ENCODE peak calls at places on chromosome 20, in ten cellular contexts. T, E, R, P, S, Z, V, J, A and N are unnamed samples.

GRCh38 chr20:58555078-58555765 is 40.0 kb upstream of the APCDD1L start:
- DNase-seq in T (peak), E (no peak), R (no peak), P (no peak), S (peak), Z (no peak), V (no peak), J (no peak), A (no peak), N (no peak)

GRCh38 chr20:610130-611046 is at the start of gene TCF15:
- DNase-seq in T (peak), E (no peak), R (no peak), P (peak), S (peak), Z (no peak), V (no peak), J (no peak), A (no peak), N (peak)

GRCh38 chr20:5553194-5553815 is 196.9 kb upstream of the SHLD1 start:
- DNase-seq in T (no peak), E (no peak), R (no peak), P (no peak), S (no peak), Z (no peak), V (no peak), J (no peak), A (no peak), N (no peak)

GRCh38 chr20:23058240-23058639 is 8.8 kb upstream of the THBD start:
- DNase-seq in T (no peak), E (no peak), R (no peak), P (no peak), S (no peak), Z (no peak), V (no peak), J (no peak), A (no peak), N (no peak)

GRCh38 chr20:58137236-58137635 is 91.2 kb downstream of the ANKRD60 start:
- DNase-seq in T (no peak), E (no peak), R (peak), P (no peak), S (no peak), Z (no peak), V (no peak), J (no peak), A (no peak), N (no peak)

GRCh38 chr20:40689943-40690835 is 1.2 kb upstream of the MAFB start:
- DNase-seq in T (peak), E (peak), R (peak), P (peak), S (peak), Z (peak), V (peak), J (peak), A (peak), N (peak)

GRCh38 chr20:9926476-9926875 is 87.6 kb upstream of the PAK5 start:
- DNase-seq in T (no peak), E (no peak), R (no peak), P (no peak), S (no peak), Z (no peak), V (peak), J (no peak), A (no peak), N (no peak)

GRCh38 chr20:5484926-5485325 is 168.2 kb upstream of the PROKR2 start:
- DNase-seq in T (no peak), E (no peak), R (no peak), P (no peak), S (no peak), Z (no peak), V (no peak), J (no peak), A (no peak), N (no peak)

GRCh38 chr20:45368221-45368980 is 5.4 kb downstream of the SYS1 start:
- DNase-seq in T (no peak), E (no peak), R (no peak), P (no peak), S (no peak), Z (peak), V (no peak), J (no peak), A (peak), N (peak)

GRCh38 chr20:1177680-1178079 is 7.1 kb downstream of the TMEM74B start:
- DNase-seq in T (peak), E (no peak), R (no peak), P (no peak), S (no peak), Z (no peak), V (peak), J (no peak), A (no peak), N (no peak)

GRCh38 chr20:51700809-51701285 is 67.3 kb downstream of the ATP9A start:
- DNase-seq in T (peak), E (no peak), R (no peak), P (no peak), S (peak), Z (no peak), V (peak), J (peak), A (no peak), N (no peak)

GRCh38 chr20:43095034-43095433 is 94.7 kb downstream of the PTPRT start:
- DNase-seq in T (no peak), E (no peak), R (no peak), P (no peak), S (no peak), Z (no peak), V (no peak), J (no peak), A (no peak), N (no peak)

GRCh38 chr20:22106308-22106938 is 401.0 kb downstream of the PAX1 start:
- DNase-seq in T (peak), E (no peak), R (no peak), P (no peak), S (no peak), Z (no peak), V (peak), J (no peak), A (no peak), N (no peak)

GRCh38 chr20:12047838-12048432 is 130.2 kb downstream of the BTBD3 start:
- DNase-seq in T (peak), E (no peak), R (no peak), P (no peak), S (no peak), Z (no peak), V (no peak), J (no peak), A (no peak), N (no peak)

GRCh38 chr20:23874747-23875146 is 4.8 kb downstream of the CST5 start:
- DNase-seq in T (no peak), E (no peak), R (no peak), P (no peak), S (no peak), Z (no peak), V (no peak), J (no peak), A (no peak), N (no peak)

GRCh38 chr20:46131396-46131795 is 13.3 kb downstream of the CD40 start:
- DNase-seq in T (peak), E (no peak), R (no peak), P (no peak), S (no peak), Z (no peak), V (no peak), J (no peak), A (no peak), N (no peak)

GRCh38 chr20:3896302-3896701 is 7.1 kb downstream of the PANK2 start:
- DNase-seq in T (no peak), E (no peak), R (no peak), P (no peak), S (no peak), Z (no peak), V (no peak), J (no peak), A (no peak), N (no peak)